ENCODE peak calls at places on chromosomes 11 and 22, in six cellular contexts. One of them, this sample, is unnamed. For H3K27me3, the result is how much of the 10 kb centered on the place peaks cover.

GRCh38 chr22:27790396-27791216 is 10.9 kb downstream of the MN1 start:
- DNase-seq in aorta: no peak
- DNase-seq in endodermal cell: no peak
- DNase-seq in WERI-Rb-1: peak
- DNase-seq in brain microvascular endothelial cell: no peak
- DNase-seq in transverse colon: no peak
- DNase-seq in this sample: no peak

GRCh38 chr11:80593981-80594380 is 1153.2 kb upstream of the TENM4 start:
- DNase-seq in brain microvascular endothelial cell: peak
- DNase-seq in aorta: no peak
- DNase-seq in WERI-Rb-1: no peak
- DNase-seq in endodermal cell: no peak
- DNase-seq in transverse colon: peak
- DNase-seq in this sample: peak

GRCh38 chr22:23820748-23821211 is 18.0 kb downstream of the DERL3 start:
- DNase-seq in transverse colon: no peak
- DNase-seq in aorta: peak
- DNase-seq in brain microvascular endothelial cell: no peak
- DNase-seq in endodermal cell: peak
- DNase-seq in WERI-Rb-1: no peak
- DNase-seq in this sample: no peak

GRCh38 chr22:29633514-29634312 is 30.3 kb downstream of the NF2 start:
- DNase-seq in WERI-Rb-1: no peak
- DNase-seq in aorta: no peak
- DNase-seq in transverse colon: no peak
- DNase-seq in brain microvascular endothelial cell: no peak
- DNase-seq in endodermal cell: no peak
- DNase-seq in this sample: peak

GRCh38 chr11:62880803-62881578 is at the start of gene SLC3A2:
- DNase-seq in brain microvascular endothelial cell: peak
- DNase-seq in transverse colon: peak
- DNase-seq in aorta: peak
- DNase-seq in WERI-Rb-1: peak
- DNase-seq in endodermal cell: peak
- DNase-seq in this sample: peak

GRCh38 chr11:9834281-9834680 is 170.4 kb downstream of the SWAP70 start:
- DNase-seq in transverse colon: no peak
- DNase-seq in WERI-Rb-1: no peak
- DNase-seq in endodermal cell: no peak
- DNase-seq in brain microvascular endothelial cell: no peak
- DNase-seq in aorta: no peak
- DNase-seq in this sample: no peak

GRCh38 chr11:9274499-9275228 is 9.5 kb upstream of the DENND5A start:
- DNase-seq in endodermal cell: peak
- DNase-seq in WERI-Rb-1: no peak
- DNase-seq in aorta: no peak
- DNase-seq in brain microvascular endothelial cell: no peak
- DNase-seq in transverse colon: no peak
- DNase-seq in this sample: no peak

GRCh38 chr11:120863359-120863758 is 160.5 kb upstream of the TBCEL start:
- DNase-seq in brain microvascular endothelial cell: peak
- DNase-seq in aorta: no peak
- DNase-seq in WERI-Rb-1: no peak
- DNase-seq in transverse colon: no peak
- DNase-seq in endodermal cell: no peak
- DNase-seq in this sample: peak

GRCh38 chr11:65188486-65188885 is 6.8 kb downstream of the CAPN1 start:
- DNase-seq in endodermal cell: peak
- DNase-seq in brain microvascular endothelial cell: no peak
- DNase-seq in WERI-Rb-1: no peak
- DNase-seq in transverse colon: no peak
- DNase-seq in aorta: no peak
- DNase-seq in this sample: no peak

DNA sequence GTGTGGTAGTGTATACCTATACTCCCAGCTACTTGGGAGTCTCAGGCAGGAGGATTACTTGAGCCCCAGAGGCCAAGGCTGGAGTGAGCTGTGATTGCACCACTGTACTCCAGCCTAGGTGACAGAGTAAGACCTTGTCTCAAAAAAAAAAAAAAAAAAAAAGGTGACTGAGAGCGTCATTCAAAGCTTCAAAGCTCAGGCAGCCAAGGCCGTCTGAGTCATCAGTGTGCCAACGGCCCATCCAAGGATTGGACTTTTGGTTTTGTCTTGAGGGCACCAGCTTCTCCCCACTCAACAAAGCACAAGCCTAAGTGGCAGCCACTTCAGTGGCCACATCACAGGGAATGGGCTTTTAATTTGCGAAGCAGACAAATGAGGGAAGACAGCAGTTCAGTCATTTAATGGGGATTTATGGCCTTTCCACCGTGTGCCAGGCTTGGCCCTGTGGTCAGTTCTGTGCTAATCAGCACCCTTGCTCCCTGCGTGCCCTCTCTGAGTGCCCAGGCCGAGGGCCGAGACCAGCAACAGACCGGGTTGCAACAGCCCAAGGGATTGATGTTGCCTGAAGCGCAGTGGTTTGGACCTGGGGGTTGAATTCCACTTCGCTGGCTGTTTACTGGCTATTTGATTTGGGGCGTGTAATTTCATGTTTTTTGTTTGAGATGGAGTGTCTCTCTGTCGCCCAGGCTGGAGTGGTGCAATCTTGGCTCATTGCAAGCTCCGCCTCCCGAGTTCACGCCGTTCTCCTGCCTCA is 30.2 kb upstream of the CRYBB3 start:
- DNase-seq in transverse colon: no peak
- DNase-seq in aorta: no peak
- DNase-seq in brain microvascular endothelial cell: no peak
- DNase-seq in WERI-Rb-1: no peak
- DNase-seq in endodermal cell: no peak
- DNase-seq in this sample: peak
- H3K4me3 ChIP-seq in transverse colon: no peak
- H3K4me3 ChIP-seq in aorta: no peak
- H3K4me3 ChIP-seq in brain microvascular endothelial cell: no peak
- H3K4me3 ChIP-seq in WERI-Rb-1: no peak
- H3K4me3 ChIP-seq in endodermal cell: no peak
- H3K4me3 ChIP-seq in this sample: no peak

GRCh38 chr11:13786688-13787087 is 118.2 kb downstream of the FAR1 start:
- DNase-seq in WERI-Rb-1: no peak
- DNase-seq in aorta: no peak
- DNase-seq in endodermal cell: no peak
- DNase-seq in transverse colon: no peak
- DNase-seq in brain microvascular endothelial cell: no peak
- DNase-seq in this sample: no peak
- H3K27me3 ChIP-seq in WERI-Rb-1: under half
- H3K27me3 ChIP-seq in aorta: under half
- H3K27me3 ChIP-seq in endodermal cell: under half
- H3K27me3 ChIP-seq in transverse colon: under half
- H3K27me3 ChIP-seq in brain microvascular endothelial cell: under half
- H3K27me3 ChIP-seq in this sample: under half

GRCh38 chr11:83663446-83663845 is 377.3 kb upstream of the CCDC90B start:
- DNase-seq in WERI-Rb-1: peak
- DNase-seq in aorta: no peak
- DNase-seq in endodermal cell: no peak
- DNase-seq in transverse colon: no peak
- DNase-seq in brain microvascular endothelial cell: peak
- DNase-seq in this sample: peak

GRCh38 chr11:83659466-83659865 is 373.3 kb upstream of the CCDC90B start:
- DNase-seq in brain microvascular endothelial cell: no peak
- DNase-seq in aorta: no peak
- DNase-seq in endodermal cell: no peak
- DNase-seq in transverse colon: no peak
- DNase-seq in WERI-Rb-1: peak
- DNase-seq in this sample: no peak

GRCh38 chr11:83663984-83664383 is 377.8 kb upstream of the CCDC90B start:
- DNase-seq in transverse colon: no peak
- DNase-seq in endodermal cell: no peak
- DNase-seq in aorta: no peak
- DNase-seq in brain microvascular endothelial cell: no peak
- DNase-seq in WERI-Rb-1: no peak
- DNase-seq in this sample: no peak

GRCh38 chr11:83661491-83662350 is 375.6 kb upstream of the CCDC90B start:
- DNase-seq in brain microvascular endothelial cell: no peak
- DNase-seq in aorta: no peak
- DNase-seq in WERI-Rb-1: no peak
- DNase-seq in endodermal cell: no peak
- DNase-seq in transverse colon: no peak
- DNase-seq in this sample: peak

DNA sequence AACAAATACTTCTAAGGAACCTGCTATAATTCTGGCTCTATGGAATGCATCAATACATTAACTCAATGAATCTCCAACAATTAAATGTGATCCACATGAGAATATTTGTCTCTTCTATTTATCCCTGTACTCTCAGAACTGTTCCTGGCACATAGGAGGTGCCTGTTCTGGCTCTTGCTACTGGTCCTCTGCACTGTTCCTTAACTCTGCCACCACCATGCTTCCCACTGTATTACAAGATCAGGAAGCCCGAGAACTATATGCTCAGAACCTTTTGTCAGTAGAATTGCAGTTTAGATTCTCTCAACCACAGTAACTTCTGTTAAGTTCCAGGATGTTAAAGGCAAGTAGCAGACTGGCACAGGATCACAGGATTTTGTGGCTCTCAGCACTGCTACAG is 376.3 kb upstream of the CCDC90B start:
- DNase-seq in WERI-Rb-1: no peak
- DNase-seq in endodermal cell: no peak
- DNase-seq in transverse colon: no peak
- DNase-seq in brain microvascular endothelial cell: no peak
- DNase-seq in aorta: no peak
- DNase-seq in this sample: no peak
- H3K4me3 ChIP-seq in WERI-Rb-1: no peak
- H3K4me3 ChIP-seq in endodermal cell: no peak
- H3K4me3 ChIP-seq in transverse colon: no peak
- H3K4me3 ChIP-seq in brain microvascular endothelial cell: no peak
- H3K4me3 ChIP-seq in aorta: no peak
- H3K4me3 ChIP-seq in this sample: no peak

GRCh38 chr11:75639752-75640151 is 29.1 kb downstream of the MAP6 start:
- DNase-seq in endodermal cell: no peak
- DNase-seq in WERI-Rb-1: peak
- DNase-seq in brain microvascular endothelial cell: peak
- DNase-seq in transverse colon: peak
- DNase-seq in aorta: peak
- DNase-seq in this sample: no peak
- H3K27me3 ChIP-seq in endodermal cell: under half
- H3K27me3 ChIP-seq in WERI-Rb-1: under half
- H3K27me3 ChIP-seq in brain microvascular endothelial cell: under half
- H3K27me3 ChIP-seq in transverse colon: under half
- H3K27me3 ChIP-seq in aorta: under half
- H3K27me3 ChIP-seq in this sample: under half

GRCh38 chr11:27934830-27935145 is 173.2 kb downstream of the KIF18A start:
- DNase-seq in WERI-Rb-1: no peak
- DNase-seq in endodermal cell: no peak
- DNase-seq in aorta: no peak
- DNase-seq in brain microvascular endothelial cell: peak
- DNase-seq in transverse colon: no peak
- DNase-seq in this sample: peak
- H3K4me3 ChIP-seq in WERI-Rb-1: no peak
- H3K4me3 ChIP-seq in endodermal cell: no peak
- H3K4me3 ChIP-seq in aorta: no peak
- H3K4me3 ChIP-seq in brain microvascular endothelial cell: no peak
- H3K4me3 ChIP-seq in transverse colon: no peak
- H3K4me3 ChIP-seq in this sample: no peak